ENCODE peak calls at places on chromosome 22, in eight cellular contexts. J is uterus; V is psoas muscle; W is body of pancreas; M is right lobe of liver; G is CD8-positive, alpha-beta memory T cell; F is SK-N-SH; L is HCT116. E is an unnamed sample. For H3K4me1, the result is how much of the 10 kb centered on the place peaks cover.

GRCh38 chr22:16961477-16962186 is 46.4 kb downstream of the GAB4 start:
- DNase-seq in J (no peak), V (no peak), W (no peak), M (no peak), G (no peak), F (no peak), L (no peak), E (no peak)

GRCh38 chr22:22111267-22111751 is 128.7 kb upstream of the TOP3B start:
- DNase-seq in J (no peak), V (no peak), W (no peak), M (no peak), G (no peak), F (no peak), L (no peak), E (no peak)

GRCh38 chr22:41899992-41900651 is 14.8 kb downstream of the SHISA8 start:
- DNase-seq in J (no peak), V (no peak), W (no peak), M (no peak), G (no peak), F (no peak), L (no peak), E (no peak)

GRCh38 chr22:37563153-37564081 is 3.1 kb downstream of the CDC42EP1 start:
- DNase-seq in J (peak), V (peak), W (peak), M (no peak), G (no peak), F (no peak), L (peak), E (peak)

GRCh38 chr22:44025171-44026065 is 1.3 kb downstream of the PARVB start:
- DNase-seq in J (peak), V (peak), W (no peak), M (no peak), G (no peak), F (no peak), L (no peak), E (peak)

GRCh38 chr22:27726726-27727449 is 74.7 kb downstream of the MN1 start:
- DNase-seq in J (peak), V (peak), W (no peak), M (no peak), G (no peak), F (no peak), L (no peak), E (peak)

GRCh38 chr22:44647141-44647540 is 54.9 kb upstream of the PRR5 start:
- DNase-seq in J (no peak), V (no peak), W (no peak), M (no peak), G (no peak), F (no peak), L (no peak), E (peak)

GRCh38 chr22:39013923-39014722 is at the start of gene APOBEC3C:
- DNase-seq in J (peak), V (peak), W (peak), M (peak), G (peak), F (peak), L (peak), E (peak)

GRCh38 chr22:39500101-39500500 is 2.0 kb upstream of the MIEF1 start:
- DNase-seq in J (no peak), V (no peak), W (no peak), M (no peak), G (no peak), F (no peak), L (no peak), E (no peak)

GRCh38 chr22:48899523-48900326 is 927.9 kb downstream of the BRD1 start:
- DNase-seq in J (no peak), V (no peak), W (no peak), M (peak), G (no peak), F (no peak), L (no peak), E (peak)

GRCh38 chr22:19959043-19959586 is 17.5 kb upstream of the TXNRD2 start:
- DNase-seq in J (peak), V (peak), W (peak), M (peak), G (no peak), F (peak), L (peak), E (peak)

GRCh38 chr22:36873614-36874308 is 13.0 kb downstream of the NCF4 start:
- DNase-seq in J (peak), V (peak), W (peak), M (peak), G (no peak), F (peak), L (peak), E (peak)

GRCh38 chr22:19868773-19869471 is 14.2 kb upstream of the GNB1L start:
- DNase-seq in J (peak), V (peak), W (peak), M (peak), G (no peak), F (no peak), L (no peak), E (peak)

GRCh38 chr22:49143812-49144211 is 683.9 kb downstream of the BRD1 start:
- DNase-seq in J (no peak), V (no peak), W (no peak), M (no peak), G (no peak), F (no peak), L (no peak), E (no peak)

GRCh38 chr22:47001288-47001687 is 238.8 kb downstream of the TBC1D22A start:
- DNase-seq in J (no peak), V (no peak), W (no peak), M (no peak), G (no peak), F (no peak), L (no peak), E (no peak)

GRCh38 chr22:19848298-19849224 is 6.1 kb downstream of the GNB1L start:
- DNase-seq in J (no peak), V (peak), W (peak), M (peak), G (no peak), F (no peak), L (peak), E (peak)

GRCh38 chr22:48531721-48532435 is 1295.8 kb downstream of the BRD1 start:
- DNase-seq in J (no peak), V (no peak), W (no peak), M (no peak), G (no peak), F (peak), L (no peak), E (no peak)

GRCh38 chr22:42963231-42963595 is 51.7 kb downstream of the PACSIN2 start:
- DNase-seq in J (no peak), V (no peak), W (no peak), M (no peak), G (no peak), F (no peak), L (no peak), E (no peak)
- H3K4me1 ChIP-seq in J (under half), V (half or more), W (half or more), M (under half), G (under half), F (under half), L (half or more), E (half or more)

GRCh38 chr22:23222875-23223565 is 42.7 kb downstream of the BCR start:
- DNase-seq in J (no peak), V (no peak), W (no peak), M (no peak), G (no peak), F (no peak), L (no peak), E (no peak)
- H3K4me1 ChIP-seq in J (under half), V (under half), W (under half), M (half or more), G (half or more), F (half or more), L (under half), E (half or more)

GRCh38 chr22:24427500-24428164 is at the start of gene ADORA2A:
- DNase-seq in J (no peak), V (no peak), W (no peak), M (peak), G (peak), F (peak), L (no peak), E (no peak)

GRCh38 chr22:24426859-24427499 is 420 bp upstream of the ADORA2A start:
- DNase-seq in J (no peak), V (no peak), W (no peak), M (no peak), G (peak), F (no peak), L (no peak), E (no peak)

GRCh38 chr22:24424901-24425775 is 2.3 kb upstream of the ADORA2A start:
- DNase-seq in J (no peak), V (no peak), W (no peak), M (no peak), G (no peak), F (peak), L (no peak), E (no peak)

GRCh38 chr22:24424001-24424900 is 3.1 kb upstream of the ADORA2A start:
- DNase-seq in J (no peak), V (no peak), W (no peak), M (peak), G (peak), F (no peak), L (no peak), E (no peak)

DNA sequence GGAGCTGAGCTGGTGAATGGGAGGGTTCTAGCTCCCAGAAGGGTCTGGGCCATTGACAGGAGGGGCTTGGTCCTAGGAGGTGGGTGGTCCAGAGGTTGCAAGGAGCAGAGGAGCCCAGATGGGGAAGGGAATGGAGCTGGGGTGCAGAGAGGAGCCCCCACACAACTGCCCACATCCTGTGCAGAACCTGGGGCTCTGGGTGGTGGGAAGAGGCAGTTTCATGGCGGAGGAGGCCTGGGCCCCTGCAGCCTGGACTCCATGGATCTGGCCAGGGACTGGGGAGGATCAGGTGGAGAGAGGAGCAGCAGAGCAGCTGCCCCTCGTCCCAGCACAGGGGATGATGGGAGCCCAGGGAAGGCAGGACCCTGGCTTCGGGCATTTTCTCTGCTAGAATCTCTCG is 963 bp upstream of the ADORA2A start:
- DNase-seq in J (no peak), V (no peak), W (no peak), M (no peak), G (no peak), F (no peak), L (no peak), E (no peak)
- H3K4me1 ChIP-seq in J (under half), V (under half), W (under half), M (under half), G (half or more), F (half or more), L (under half), E (under half)

GRCh38 chr22:30188911-30189310 is 57.6 kb downstream of the LIF start:
- DNase-seq in J (no peak), V (no peak), W (no peak), M (no peak), G (no peak), F (no peak), L (no peak), E (no peak)
- H3K4me1 ChIP-seq in J (under half), V (under half), W (under half), M (under half), G (under half), F (under half), L (under half), E (under half)

GRCh38 chr22:30970356-30970746 is 1.3 kb downstream of the TUG1 start:
- DNase-seq in J (no peak), V (no peak), W (no peak), M (no peak), G (no peak), F (no peak), L (no peak), E (no peak)

GRCh38 chr22:30969532-30970355 is 679 bp downstream of the TUG1 start:
- DNase-seq in J (peak), V (no peak), W (peak), M (no peak), G (no peak), F (no peak), L (no peak), E (no peak)

GRCh38 chr22:30968015-30968923 is at the start of gene MORC2:
- DNase-seq in J (peak), V (peak), W (peak), M (peak), G (no peak), F (no peak), L (no peak), E (peak)

GRCh38 chr22:30964858-30965257 is 3.7 kb downstream of the MORC2 start:
- DNase-seq in J (no peak), V (no peak), W (no peak), M (no peak), G (no peak), F (no peak), L (no peak), E (no peak)

GRCh38 chr22:30968924-30969531 is at the start of gene TUG1:
- DNase-seq in J (peak), V (peak), W (peak), M (peak), G (peak), F (peak), L (peak), E (peak)
- H3K4me1 ChIP-seq in J (under half), V (under half), W (half or more), M (under half), G (under half), F (under half), L (under half), E (under half)